ENCODE peak calls at places on chromosomes 12 and 14, in six cellular contexts. K, J, C, O, L and V are unnamed samples.

GRCh38 chr12:124455336-124455735 is 112.1 kb downstream of the NCOR2 start:
- DNase-seq in K (peak), J (no peak), C (no peak), O (no peak), L (no peak), V (no peak)

GRCh38 chr14:96341323-96341722 is 21.8 kb downstream of the ATG2B start:
- DNase-seq in K (no peak), J (no peak), C (no peak), O (no peak), L (no peak), V (no peak)

GRCh38 chr12:52126605-52127578 is 47.4 kb downstream of the SMIM41 start:
- DNase-seq in K (peak), J (peak), C (no peak), O (peak), L (peak), V (no peak)

GRCh38 chr14:37894463-37894862 is 299.0 kb downstream of the TTC6 start:
- DNase-seq in K (no peak), J (no peak), C (no peak), O (no peak), L (no peak), V (no peak)

GRCh38 chr14:74062809-74063150 is 21.5 kb downstream of the ALDH6A1 start:
- DNase-seq in K (no peak), J (no peak), C (no peak), O (peak), L (no peak), V (no peak)

GRCh38 chr12:124379938-124380754 is 85.3 kb downstream of the RFLNA start:
- DNase-seq in K (peak), J (peak), C (peak), O (peak), L (peak), V (peak)

GRCh38 chr12:106084048-106084671 is 54.6 kb downstream of the NUAK1 start:
- DNase-seq in K (peak), J (peak), C (no peak), O (peak), L (peak), V (no peak)

GRCh38 chr14:69687963-69688649 is 76.7 kb downstream of the SUSD6 start:
- DNase-seq in K (no peak), J (no peak), C (no peak), O (no peak), L (no peak), V (no peak)

GRCh38 chr14:104374718-104375080 is 204.9 kb upstream of the C14orf180 start:
- DNase-seq in K (peak), J (no peak), C (no peak), O (no peak), L (no peak), V (no peak)

GRCh38 chr14:95463173-95463901 is 53.1 kb downstream of the SYNE3 start:
- DNase-seq in K (peak), J (no peak), C (peak), O (no peak), L (no peak), V (peak)

GRCh38 chr12:51531982-51532497 is 59.0 kb upstream of the SCN8A start:
- DNase-seq in K (no peak), J (peak), C (peak), O (peak), L (peak), V (peak)

GRCh38 chr12:75554556-75554880 is 43.1 kb upstream of the KRR1 start:
- DNase-seq in K (no peak), J (peak), C (no peak), O (no peak), L (no peak), V (no peak)

GRCh38 chr12:46268349-46268616 is 560 bp downstream of the SLC38A1 start:
- DNase-seq in K (no peak), J (no peak), C (no peak), O (peak), L (peak), V (no peak)

GRCh38 chr14:44620106-44621019 is 113.3 kb upstream of the FSCB start:
- DNase-seq in K (no peak), J (no peak), C (no peak), O (no peak), L (no peak), V (no peak)

GRCh38 chr12:124436366-124436765 is 131.0 kb downstream of the NCOR2 start:
- DNase-seq in K (no peak), J (no peak), C (no peak), O (peak), L (no peak), V (no peak)

GRCh38 chr12:5197127-5197526 is 153.4 kb downstream of the KCNA5 start:
- DNase-seq in K (no peak), J (peak), C (no peak), O (peak), L (no peak), V (no peak)

GRCh38 chr14:63343878-63344277 is 25.1 kb upstream of the GPHB5 start:
- DNase-seq in K (no peak), J (peak), C (no peak), O (peak), L (peak), V (no peak)

GRCh38 chr12:106170285-106170684 is 31.5 kb upstream of the NUAK1 start:
- DNase-seq in K (no peak), J (peak), C (no peak), O (peak), L (peak), V (no peak)

GRCh38 chr14:75205586-75205985 is 29.2 kb upstream of the TMED10 start:
- DNase-seq in K (no peak), J (no peak), C (no peak), O (peak), L (peak), V (no peak)

GRCh38 chr12:131917711-131918306 is 11.3 kb upstream of the PUS1 start:
- DNase-seq in K (no peak), J (no peak), C (no peak), O (no peak), L (no peak), V (no peak)

GRCh38 chr14:99476864-99477263 is 3.8 kb downstream of the SETD3 start:
- DNase-seq in K (no peak), J (no peak), C (no peak), O (peak), L (no peak), V (no peak)

GRCh38 chr14:52706286-52706685 is 714 bp upstream of the PSMC6 start:
- DNase-seq in K (no peak), J (peak), C (no peak), O (peak), L (no peak), V (no peak)

GRCh38 chr12:131850856-131851559 is 22.8 kb downstream of the MMP17 start:
- DNase-seq in K (no peak), J (no peak), C (peak), O (no peak), L (no peak), V (peak)

GRCh38 chr14:53840444-53840843 is 116.2 kb downstream of the BMP4 start:
- DNase-seq in K (no peak), J (no peak), C (no peak), O (no peak), L (no peak), V (no peak)

GRCh38 chr14:64569108-64570045 is 19.6 kb downstream of the PPP1R36 start:
- DNase-seq in K (peak), J (peak), C (no peak), O (peak), L (peak), V (peak)

GRCh38 chr12:53714004-53714403 is 13.2 kb downstream of the CALCOCO1 start:
- DNase-seq in K (no peak), J (no peak), C (no peak), O (no peak), L (no peak), V (no peak)

DNA sequence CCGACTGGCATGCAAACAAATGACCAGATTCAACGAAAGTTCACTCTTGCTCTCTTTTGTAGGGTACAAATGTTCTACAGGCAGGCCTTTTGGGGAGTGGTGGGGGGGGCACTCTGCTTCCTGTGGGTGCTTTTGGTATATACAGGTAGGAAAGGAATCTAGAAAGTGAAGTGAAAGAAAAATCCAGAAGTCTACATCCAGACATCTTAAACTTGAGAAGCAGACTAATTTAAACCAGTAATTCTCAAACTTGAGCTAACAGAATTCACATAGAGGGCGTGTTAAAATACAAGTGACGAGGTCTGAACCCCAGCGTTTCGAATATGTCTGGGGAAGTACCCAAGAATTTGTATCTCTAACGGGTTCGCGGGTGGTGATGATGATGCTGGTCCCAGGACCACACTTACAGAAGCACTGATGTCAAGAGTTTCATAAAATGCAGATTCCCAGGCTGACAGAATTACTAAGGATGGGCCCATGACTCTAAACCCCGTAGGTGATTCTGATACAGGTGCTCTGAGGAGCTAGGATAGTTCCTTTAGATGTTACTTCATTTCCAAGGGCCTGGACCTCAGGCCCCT is 480 bp upstream of the GPR135 start:
- DNase-seq in K (no peak), J (no peak), C (no peak), O (no peak), L (no peak), V (no peak)
- H3K27ac ChIP-seq in K (peak), J (no peak), C (no peak), O (no peak), L (no peak), V (peak)

GRCh38 chr12:91922674-91923073 is 223.0 kb downstream of the BTG1 start:
- DNase-seq in K (no peak), J (peak), C (no peak), O (peak), L (no peak), V (no peak)
- TF ChIP-seq CTCF in K (no peak), J (no peak), C (no peak), O (no peak), L (no peak), V (no peak)

GRCh38 chr12:123149828-123150272 is 1.0 kb downstream of the PITPNM2 start:
- DNase-seq in K (no peak), J (no peak), C (no peak), O (no peak), L (no peak), V (no peak)
- H3K4me3 ChIP-seq in K (peak), J (peak), C (peak), O (peak), L (peak), V (peak)

GRCh38 chr12:120740871-120741270 is 15.2 kb downstream of the ACADS start:
- DNase-seq in K (peak), J (no peak), C (no peak), O (no peak), L (no peak), V (no peak)
- H3K27ac ChIP-seq in K (no peak), J (no peak), C (no peak), O (no peak), L (no peak), V (no peak)